ENCODE peak calls at places on chromosomes 13 and 19, in four cellular contexts. G, A, X and R are unnamed samples. For H3K4me1, the result is how much of the 10 kb centered on the place peaks cover.

GRCh38 chr13:36918246-36919060 is 1.6 kb downstream of the SMAD9 start:
- DNase-seq in G (no peak), A (peak), X (peak), R (peak)

GRCh38 chr13:65532231-65532630 is 1697.9 kb downstream of the PCDH9 start:
- DNase-seq in G (no peak), A (no peak), X (no peak), R (no peak)

GRCh38 chr13:21641629-21642028 is 29.2 kb upstream of the FGF9 start:
- DNase-seq in G (peak), A (no peak), X (no peak), R (no peak)

GRCh38 chr19:6117534-6117933 is 7.2 kb upstream of the RFX2 start:
- DNase-seq in G (no peak), A (no peak), X (no peak), R (no peak)

GRCh38 chr13:37303610-37304009 is 198.1 kb upstream of the CSNK1A1L start:
- DNase-seq in G (peak), A (no peak), X (no peak), R (no peak)

GRCh38 chr19:28242317-28242927 is 970.5 kb downstream of the UQCRFS1 start:
- DNase-seq in G (peak), A (no peak), X (peak), R (no peak)

GRCh38 chr13:100983111-100983510 is 308.5 kb upstream of the TMTC4 start:
- DNase-seq in G (no peak), A (peak), X (no peak), R (no peak)

GRCh38 chr13:110397445-110397844 is 90.4 kb downstream of the COL4A2 start:
- DNase-seq in G (peak), A (peak), X (peak), R (peak)

GRCh38 chr13:63409791-63410351 is 1994.2 kb upstream of the PCDH20 start:
- DNase-seq in G (no peak), A (no peak), X (no peak), R (peak)

GRCh38 chr19:16104722-16105121 is 7.0 kb upstream of the RAB8A start:
- DNase-seq in G (no peak), A (no peak), X (peak), R (no peak)

GRCh38 chr19:11594084-11594483 is 3.2 kb upstream of the ZNF627 start:
- DNase-seq in G (no peak), A (no peak), X (no peak), R (no peak)

GRCh38 chr19:33686687-33687541 is 65.2 kb downstream of the CHST8 start:
- DNase-seq in G (no peak), A (no peak), X (no peak), R (no peak)

GRCh38 chr19:58562126-58563033 is 4.0 kb upstream of the UBE2M start:
- DNase-seq in G (peak), A (peak), X (peak), R (peak)

GRCh38 chr13:34153428-34154180 is 335.7 kb downstream of the RFC3 start:
- DNase-seq in G (no peak), A (no peak), X (no peak), R (no peak)

GRCh38 chr13:51887441-51887840 is 25.7 kb downstream of the CCDC70 start:
- DNase-seq in G (peak), A (no peak), X (no peak), R (no peak)

GRCh38 chr13:83125791-83126190 is 756.5 kb downstream of the SLITRK1 start:
- DNase-seq in G (no peak), A (no peak), X (no peak), R (no peak)

DNA sequence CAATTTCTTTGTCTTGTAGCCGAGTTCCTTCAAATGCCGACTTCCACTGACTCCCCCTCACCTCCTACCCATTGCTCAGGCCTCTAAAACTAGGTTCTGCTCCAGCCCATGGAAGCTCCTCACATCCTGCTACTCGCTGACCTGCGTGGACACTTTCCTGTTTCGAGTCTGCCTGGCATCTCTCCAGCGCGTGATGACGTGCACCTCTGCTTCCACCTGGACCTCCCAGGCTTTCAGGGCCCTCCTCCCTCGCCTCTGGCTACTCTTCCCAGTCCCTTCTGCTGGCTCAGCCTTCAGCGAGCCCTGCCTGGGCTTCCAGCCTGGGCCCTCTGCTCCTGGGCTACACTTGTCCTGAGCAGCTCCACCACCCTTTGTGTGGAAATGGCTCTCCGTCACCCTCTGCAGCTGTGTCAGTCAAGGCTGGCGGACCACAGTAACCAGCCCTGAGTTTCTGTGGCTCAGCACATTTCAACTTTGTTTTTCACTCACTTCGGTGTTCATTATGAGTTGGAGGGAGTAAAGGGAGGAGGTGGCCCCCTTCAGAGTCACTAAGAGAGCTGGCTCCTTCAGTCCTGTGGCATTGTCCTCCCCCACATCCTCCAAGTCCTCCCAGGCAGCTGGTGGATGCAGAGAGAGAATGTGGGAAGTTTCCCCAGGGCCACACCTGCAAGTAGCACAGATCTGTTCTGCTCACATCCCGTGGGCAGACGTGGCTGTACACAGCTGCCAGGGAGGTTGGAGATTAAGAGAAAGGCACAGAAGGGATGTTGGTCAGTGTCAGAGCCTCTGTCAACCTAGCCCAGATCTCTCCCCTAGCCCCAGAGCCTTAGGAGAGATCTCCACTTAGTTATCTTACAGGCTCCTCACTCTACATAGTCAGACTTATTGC is 49.4 kb downstream of the SERP2 start:
- DNase-seq in G (no peak), A (no peak), X (no peak), R (no peak)
- H3K9ac ChIP-seq in G (no peak), A (no peak), X (no peak), R (no peak)

GRCh38 chr19:1076046-1076386 is 9.0 kb downstream of the ARHGAP45 start:
- DNase-seq in G (no peak), A (no peak), X (no peak), R (no peak)

GRCh38 chr19:1072371-1073015 is 5.5 kb downstream of the ARHGAP45 start:
- DNase-seq in G (no peak), A (no peak), X (no peak), R (no peak)

GRCh38 chr19:1073063-1073955 is 6.3 kb downstream of the ARHGAP45 start:
- DNase-seq in G (no peak), A (no peak), X (no peak), R (no peak)

GRCh38 chr19:1073956-1074511 is 7.1 kb downstream of the ARHGAP45 start:
- DNase-seq in G (no peak), A (no peak), X (no peak), R (no peak)

DNA sequence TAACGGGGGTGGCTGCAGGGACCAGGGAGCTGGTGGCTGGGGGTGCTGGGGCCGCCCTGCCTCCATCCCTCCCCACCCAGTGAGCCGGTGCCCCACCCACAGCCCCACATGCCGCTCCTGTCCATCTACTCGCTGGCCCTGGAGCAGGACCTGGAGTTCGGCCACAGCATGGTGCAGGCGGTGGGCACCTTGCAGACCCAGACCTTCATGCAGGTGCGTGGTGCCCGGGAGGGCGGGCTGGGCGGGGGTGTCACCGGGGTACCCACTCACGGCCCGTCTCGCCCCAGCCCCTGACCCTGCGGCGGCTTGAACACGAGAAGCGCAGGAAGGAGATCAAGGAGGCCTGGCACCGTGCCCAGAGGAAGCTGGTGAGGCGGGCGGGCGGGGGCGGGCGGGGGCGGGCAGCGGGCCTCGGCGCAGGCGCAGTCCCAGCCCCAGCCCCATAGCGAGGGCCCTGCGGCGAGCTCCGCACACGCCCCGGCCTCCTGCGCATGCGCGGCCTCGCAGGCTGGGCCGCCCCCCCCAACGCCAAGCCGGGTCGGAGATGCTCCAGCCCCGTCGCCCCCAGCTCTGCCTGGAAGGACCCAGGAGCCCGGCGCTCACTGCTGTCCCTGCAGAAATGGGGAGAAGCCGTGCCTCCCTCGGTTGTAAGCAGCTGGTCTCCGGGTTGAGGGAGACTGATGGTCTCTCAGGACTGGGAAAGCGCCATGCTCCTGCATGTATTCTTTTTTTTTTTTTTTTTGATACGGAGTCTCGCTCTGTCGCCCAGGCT is 7.7 kb downstream of the ARHGAP45 start:
- DNase-seq in G (peak), A (no peak), X (no peak), R (no peak)
- H3K4me1 ChIP-seq in G (under half), A (under half), X (under half), R (under half)

GRCh38 chr13:20473139-20473538 is 52.5 kb downstream of the CRYL1 start:
- DNase-seq in G (no peak), A (no peak), X (no peak), R (no peak)
- H3K9ac ChIP-seq in G (no peak), A (no peak), X (no peak), R (no peak)

DNA sequence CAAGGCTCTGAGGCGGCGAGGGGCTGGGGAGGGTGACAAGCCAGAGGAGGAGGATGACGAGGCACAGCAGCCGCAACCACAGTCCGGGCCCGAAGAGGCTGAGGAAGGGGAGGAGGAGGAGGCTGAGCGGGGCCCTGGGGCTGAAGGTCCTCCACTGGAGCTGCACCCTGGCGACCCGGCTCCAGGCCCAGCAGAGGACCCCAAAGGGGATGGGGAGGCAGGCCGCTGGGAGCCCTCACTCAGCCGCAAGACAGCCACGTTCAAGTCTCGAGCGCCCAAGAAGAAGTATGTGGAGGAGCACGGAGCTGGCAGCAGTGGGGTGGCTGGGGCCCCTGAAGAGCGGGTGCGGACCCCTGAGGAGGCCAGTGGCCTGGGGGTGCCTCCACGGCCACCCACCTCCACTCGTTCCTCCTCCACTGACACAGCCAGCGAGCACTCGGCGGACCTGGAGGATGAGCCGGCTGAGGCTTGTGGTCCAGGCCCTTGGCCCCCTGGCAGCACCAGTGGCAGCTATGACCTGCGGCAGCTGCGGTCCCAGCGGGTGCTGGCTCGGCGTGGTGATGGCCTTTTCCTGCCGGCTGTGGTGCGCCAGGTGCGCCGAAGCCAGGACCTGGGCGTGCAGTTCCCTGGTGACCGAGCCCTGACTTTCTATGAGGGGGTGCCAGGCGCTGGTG is 2.9 kb downstream of the CIC start:
- DNase-seq in G (no peak), A (no peak), X (no peak), R (no peak)
- H3K4me1 ChIP-seq in G (half or more), A (under half), X (under half), R (under half)

DNA sequence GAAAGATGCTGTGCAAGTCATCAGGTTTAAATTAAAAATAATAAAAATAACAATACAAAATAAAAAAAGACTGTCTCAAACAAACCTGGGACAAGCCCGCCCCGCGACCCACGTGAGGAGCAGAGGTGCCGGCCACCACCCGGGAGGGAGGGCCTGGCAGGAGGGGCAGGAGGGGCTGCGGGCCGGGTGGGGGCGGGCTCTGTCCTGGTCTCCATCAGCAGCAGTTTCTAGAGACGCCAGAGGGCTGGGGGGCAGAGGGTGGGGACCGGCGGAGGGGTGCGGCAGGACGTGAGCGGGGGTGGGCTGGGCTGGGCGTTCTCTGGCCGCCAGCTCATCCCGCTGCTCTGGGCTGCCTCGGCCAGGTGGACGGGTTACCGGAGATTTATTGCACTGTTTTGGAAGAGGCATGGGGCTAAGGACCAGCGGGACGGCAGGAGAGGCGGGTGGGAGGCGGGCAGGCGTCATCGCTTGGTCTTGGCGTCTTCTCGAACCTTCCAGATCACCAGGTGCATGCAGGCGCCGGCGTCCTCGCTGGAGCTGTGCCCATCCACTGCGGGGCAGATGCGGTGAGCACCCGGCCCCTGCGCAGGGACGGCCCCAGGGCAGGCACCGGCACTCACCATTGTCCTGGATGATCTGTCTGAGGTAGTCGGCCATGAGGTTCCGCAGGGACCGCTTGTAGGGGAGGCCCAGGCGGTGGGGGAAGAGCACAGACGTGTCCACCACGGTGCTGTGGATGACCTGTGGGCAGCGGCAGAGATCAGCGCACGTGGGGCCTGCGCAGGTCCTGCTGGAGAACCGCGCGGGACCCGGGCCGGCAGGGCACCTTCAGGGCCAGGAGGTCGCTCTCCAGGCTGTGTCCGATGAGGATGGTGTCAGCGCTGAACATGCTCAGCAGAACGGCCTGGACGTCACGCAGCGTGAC is 3.8 kb upstream of the ATP8B3 start:
- DNase-seq in G (no peak), A (no peak), X (no peak), R (no peak)
- H3K9ac ChIP-seq in G (no peak), A (no peak), X (no peak), R (no peak)

GRCh38 chr19:4144666-4145261 is 8.7 kb upstream of the CREB3L3 start:
- DNase-seq in G (no peak), A (no peak), X (peak), R (peak)

GRCh38 chr19:4154571-4155312 is 1.3 kb downstream of the CREB3L3 start:
- DNase-seq in G (no peak), A (no peak), X (no peak), R (no peak)

GRCh38 chr19:4152241-4152998 is 1.0 kb upstream of the CREB3L3 start:
- DNase-seq in G (no peak), A (no peak), X (no peak), R (no peak)

GRCh38 chr19:4151623-4152022 is 1.8 kb upstream of the CREB3L3 start:
- DNase-seq in G (no peak), A (no peak), X (no peak), R (no peak)

GRCh38 chr19:4149518-4150288 is 3.7 kb upstream of the CREB3L3 start:
- DNase-seq in G (no peak), A (no peak), X (no peak), R (no peak)
- H3K4me1 ChIP-seq in G (under half), A (under half), X (under half), R (under half)